ENCODE peak calls at places on chromosomes 2 and 18, in ten cellular contexts. B is thoracic aorta; K is CD4-positive, CD25-positive, alpha-beta regulatory T cell; X is neural progenitor cell; J is colonic mucosa; Z is cardiac muscle cell; D is fibroblast of lung; P is tibial artery; T is Karpas-422; F is spleen. L is an unnamed sample.

GRCh38 chr2:219452361-219453317 is 18.0 kb downstream of the SPEG start:
- DNase-seq in B (peak; percentile 91), K (no peak), X (no peak), J (no peak), Z (no peak), D (peak; percentile 90), P (peak; percentile 84), T (no peak), F (no peak), L (no peak)

GRCh38 chr2:45117383-45117782 is 108.1 kb upstream of the SIX2 start:
- DNase-seq in B (no peak), K (no peak), X (no peak), J (no peak), Z (peak; percentile 9), D (no peak), P (no peak), T (no peak), F (no peak), L (no peak)

GRCh38 chr18:68083131-68083530 is 566.6 kb upstream of the DSEL start:
- DNase-seq in B (no peak), K (no peak), X (no peak), J (no peak), Z (no peak), D (peak; percentile 86), P (no peak), T (no peak), F (no peak), L (no peak)

GRCh38 chr2:231321021-231321420 is 74.5 kb upstream of the B3GNT7 start:
- DNase-seq in B (no peak), K (no peak), X (no peak), J (no peak), Z (no peak), D (no peak), P (no peak), T (no peak), F (no peak), L (no peak)

GRCh38 chr2:48450936-48451602 is 78.9 kb upstream of the STON1 start:
- DNase-seq in B (no peak), K (no peak), X (no peak), J (no peak), Z (no peak), D (no peak), P (no peak), T (no peak), F (no peak), L (no peak)

GRCh38 chr2:26119521-26119920 is 53.4 kb upstream of the GAREM2 start:
- DNase-seq in B (no peak), K (no peak), X (no peak), J (no peak), Z (no peak), D (no peak), P (no peak), T (no peak), F (no peak), L (no peak)

GRCh38 chr18:24071779-24072178 is 57.2 kb downstream of the TTC39C start:
- DNase-seq in B (no peak), K (no peak), X (no peak), J (no peak), Z (no peak), D (no peak), P (no peak), T (no peak), F (no peak), L (no peak)

GRCh38 chr2:189222440-189222839 is 42.9 kb upstream of the COL5A2 start:
- DNase-seq in B (no peak), K (no peak), X (no peak), J (peak; percentile 47), Z (peak; percentile 70), D (peak; percentile 53), P (peak; percentile 38), T (no peak), F (no peak), L (no peak)

GRCh38 chr2:675982-676646 is 1.1 kb downstream of the TMEM18 start:
- DNase-seq in B (no peak), K (no peak), X (peak; percentile 80), J (peak; percentile 47), Z (no peak), D (peak; percentile 88), P (peak; percentile 61), T (peak; percentile 95), F (no peak), L (peak; percentile 54)

GRCh38 chr2:68225119-68225632 is 27.2 kb downstream of the PPP3R1 start:
- DNase-seq in B (no peak), K (no peak), X (peak; percentile 59), J (peak; percentile 28), Z (peak; percentile 41), D (peak; percentile 39), P (peak; percentile 32), T (no peak), F (no peak), L (peak; percentile 7)
- H3K4me1 ChIP-seq in B (peaks cover 54% of the 10 kb centered on the region), K (peaks cover 39% of the 10 kb centered on the region), X (peaks cover 8% of the 10 kb centered on the region), J (no peaks in the 10 kb centered on the region), Z (peaks cover 34% of the 10 kb centered on the region), D (peaks cover under 1% of the 10 kb centered on the region), P (peaks cover 67% of the 10 kb centered on the region), T (peaks cover 83% of the 10 kb centered on the region), F (peaks cover 86% of the 10 kb centered on the region), L (no peaks in the 10 kb centered on the region)

GRCh38 chr2:27135471-27135955 is 1.1 kb upstream of the PREB start:
- DNase-seq in B (no peak), K (no peak), X (no peak), J (no peak), Z (no peak), D (no peak), P (no peak), T (no peak), F (no peak), L (no peak)

GRCh38 chr2:27136751-27137150 is 2.3 kb upstream of the PREB start:
- DNase-seq in B (no peak), K (no peak), X (no peak), J (no peak), Z (no peak), D (no peak), P (no peak), T (no peak), F (no peak), L (no peak)

GRCh38 chr2:27133195-27133875 is 1.1 kb downstream of the PREB start:
- DNase-seq in B (no peak), K (peak; percentile 47), X (no peak), J (no peak), Z (no peak), D (no peak), P (no peak), T (no peak), F (no peak), L (no peak)

GRCh38 chr2:27133905-27134780 is at the start of gene PREB:
- DNase-seq in B (peak; percentile 78), K (peak; percentile 96), X (peak; percentile 99), J (peak; percentile 97), Z (peak; percentile 98), D (peak; percentile 94), P (peak; percentile 93), T (peak; percentile 99), F (peak; percentile 99), L (peak; percentile 92)

GRCh38 chr2:27134781-27135470 is 490 bp upstream of the PREB start:
- DNase-seq in B (no peak), K (no peak), X (no peak), J (no peak), Z (no peak), D (no peak), P (no peak), T (no peak), F (no peak), L (no peak)
- H3K27ac ChIP-seq in B (no peak overlapping the region), K (no peak overlapping the region), X (no peak overlapping the region), J (no peak overlapping the region), Z (no peak overlapping the region), D (no peak overlapping the region), P (peak overlapping the region; percentile 83), T (no peak overlapping the region), F (peak overlapping the region; percentile 93), L (no peak overlapping the region)

GRCh38 chr18:1371724-1372123 is 467.1 kb downstream of the ADCYAP1 start:
- DNase-seq in B (no peak), K (no peak), X (no peak), J (no peak), Z (no peak), D (no peak), P (no peak), T (no peak), F (no peak), L (no peak)
- H3K4me1 ChIP-seq in B (no peaks in the 10 kb centered on the region), K (no peaks in the 10 kb centered on the region), X (no peaks in the 10 kb centered on the region), J (no peaks in the 10 kb centered on the region), Z (no peaks in the 10 kb centered on the region), D (no peaks in the 10 kb centered on the region), P (no peaks in the 10 kb centered on the region), T (no peaks in the 10 kb centered on the region), F (no peaks in the 10 kb centered on the region), L (no peaks in the 10 kb centered on the region)

DNA sequence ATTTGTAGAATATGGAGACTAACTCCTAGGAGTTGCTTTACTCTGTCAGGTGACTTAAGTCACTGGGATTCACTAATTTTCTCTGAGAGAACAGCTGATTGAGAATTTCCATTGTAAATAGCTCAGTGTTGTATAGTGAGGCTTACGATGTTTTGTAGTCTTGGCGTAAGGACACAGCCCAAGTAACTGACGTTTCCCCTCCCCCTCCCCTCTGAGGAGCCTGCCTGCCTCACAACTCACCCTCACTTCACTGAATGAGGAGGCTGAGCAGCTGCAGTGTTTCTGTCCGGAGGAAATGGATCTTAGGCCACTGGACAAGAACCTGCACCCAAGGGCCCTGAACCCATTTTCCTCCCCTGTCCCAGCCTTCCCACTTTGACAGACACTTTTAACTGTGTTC is 264.6 kb downstream of the PHLPP1 start:
- DNase-seq in B (no peak), K (no peak), X (peak; percentile 63), J (no peak), Z (no peak), D (peak; percentile 15), P (no peak), T (no peak), F (peak; percentile 19), L (no peak)
- H3K27ac ChIP-seq in B (no peak overlapping the region), K (no peak overlapping the region), X (no peak overlapping the region), J (no peak overlapping the region), Z (no peak overlapping the region), D (no peak overlapping the region), P (no peak overlapping the region), T (no peak overlapping the region), F (no peak overlapping the region), L (no peak overlapping the region)

DNA sequence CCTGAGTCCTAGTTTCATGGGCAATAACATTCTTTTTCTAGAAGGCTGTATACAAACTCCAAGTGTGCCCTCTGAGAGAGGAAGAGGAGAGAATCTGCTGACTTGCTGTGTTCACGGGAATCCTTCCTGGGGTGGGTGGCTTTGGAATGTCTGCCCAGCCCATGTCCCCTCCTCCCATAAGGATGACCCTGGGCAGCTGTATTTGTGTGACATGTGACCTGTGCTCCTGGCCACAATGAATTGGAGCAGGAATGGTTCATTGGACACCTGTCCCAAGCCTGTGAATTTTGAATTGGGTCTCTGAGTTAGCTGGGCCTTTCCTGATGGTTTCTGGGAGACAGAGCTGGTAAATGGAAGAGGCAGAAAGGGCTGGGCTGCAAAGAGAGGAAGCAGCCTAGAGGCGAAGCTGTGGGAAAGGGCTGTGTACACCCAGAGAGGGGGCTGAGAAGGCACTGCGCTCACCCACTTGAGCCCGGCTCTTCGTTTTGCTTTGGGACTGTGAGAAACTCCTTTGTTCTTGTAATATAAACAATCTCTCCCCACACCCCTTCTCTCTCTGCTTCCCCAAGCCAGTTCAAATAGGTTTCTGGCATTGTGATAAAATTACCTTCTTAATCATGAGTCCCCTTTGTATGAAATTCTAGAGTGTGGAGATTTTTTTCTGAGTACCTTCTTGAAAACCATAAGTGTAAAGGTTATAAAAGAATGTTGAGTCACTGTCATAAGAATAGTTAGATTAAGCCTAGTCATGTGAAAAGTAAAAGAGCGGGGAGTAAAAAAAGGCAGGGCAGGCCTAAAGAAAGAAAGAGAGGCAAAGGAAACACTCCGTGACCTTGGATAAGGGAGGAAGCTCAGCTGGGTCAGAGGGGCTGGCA is 49.8 kb downstream of the SLC4A5 start:
- DNase-seq in B (no peak), K (no peak), X (no peak), J (no peak), Z (no peak), D (no peak), P (no peak), T (no peak), F (no peak), L (no peak)
- H3K4me1 ChIP-seq in B (no peaks in the 10 kb centered on the region), K (peaks cover 27% of the 10 kb centered on the region), X (peaks cover 13% of the 10 kb centered on the region), J (no peaks in the 10 kb centered on the region), Z (peaks cover 20% of the 10 kb centered on the region), D (no peaks in the 10 kb centered on the region), P (no peaks in the 10 kb centered on the region), T (peaks cover 55% of the 10 kb centered on the region), F (peaks cover 17% of the 10 kb centered on the region), L (no peaks in the 10 kb centered on the region)